ENCODE peak calls at places on chromosome 6, in six cellular contexts. One of them, this sample, is unnamed.

GRCh38 chr6:56760842-56761241 is 118.2 kb upstream of the DST start:
- DNase-seq in GM12878: no peak
- DNase-seq in SK-N-SH: no peak
- DNase-seq in A549: no peak
- DNase-seq in K562: no peak
- DNase-seq in HepG2: no peak
- DNase-seq in this sample: no peak

GRCh38 chr6:35354361-35355135 is 12.2 kb downstream of the PPARD start:
- DNase-seq in K562: no peak
- DNase-seq in GM12878: no peak
- DNase-seq in HepG2: no peak
- DNase-seq in A549: no peak
- DNase-seq in SK-N-SH: no peak
- DNase-seq in this sample: no peak

GRCh38 chr6:35487653-35488516 is 9.0 kb downstream of the TEAD3 start:
- DNase-seq in SK-N-SH: peak
- DNase-seq in A549: no peak
- DNase-seq in GM12878: no peak
- DNase-seq in HepG2: no peak
- DNase-seq in K562: no peak
- DNase-seq in this sample: no peak

GRCh38 chr6:159107451-159108260 is 61.5 kb upstream of the FNDC1 start:
- DNase-seq in K562: no peak
- DNase-seq in HepG2: no peak
- DNase-seq in A549: no peak
- DNase-seq in SK-N-SH: no peak
- DNase-seq in GM12878: no peak
- DNase-seq in this sample: no peak

GRCh38 chr6:5506575-5506974 is 245.3 kb downstream of the FARS2 start:
- DNase-seq in SK-N-SH: no peak
- DNase-seq in A549: no peak
- DNase-seq in HepG2: no peak
- DNase-seq in K562: no peak
- DNase-seq in GM12878: no peak
- DNase-seq in this sample: no peak

GRCh38 chr6:4805553-4806307 is 29.5 kb downstream of the CDYL start:
- DNase-seq in HepG2: peak
- DNase-seq in A549: peak
- DNase-seq in GM12878: no peak
- DNase-seq in SK-N-SH: peak
- DNase-seq in K562: no peak
- DNase-seq in this sample: no peak

GRCh38 chr6:30841644-30842504 is 42.4 kb upstream of the DDR1 start:
- DNase-seq in A549: no peak
- DNase-seq in HepG2: no peak
- DNase-seq in K562: no peak
- DNase-seq in SK-N-SH: no peak
- DNase-seq in GM12878: no peak
- DNase-seq in this sample: no peak

GRCh38 chr6:138421608-138422007 is 17.6 kb downstream of the HEBP2 start:
- DNase-seq in A549: no peak
- DNase-seq in GM12878: no peak
- DNase-seq in K562: no peak
- DNase-seq in SK-N-SH: no peak
- DNase-seq in HepG2: no peak
- DNase-seq in this sample: no peak

GRCh38 chr6:8664070-8664469 is 228.7 kb upstream of the SLC35B3 start:
- DNase-seq in K562: no peak
- DNase-seq in A549: no peak
- DNase-seq in GM12878: no peak
- DNase-seq in SK-N-SH: no peak
- DNase-seq in HepG2: no peak
- DNase-seq in this sample: no peak

GRCh38 chr6:14092861-14093789 is 24.4 kb upstream of the CD83 start:
- DNase-seq in SK-N-SH: no peak
- DNase-seq in HepG2: no peak
- DNase-seq in A549: no peak
- DNase-seq in K562: no peak
- DNase-seq in GM12878: no peak
- DNase-seq in this sample: no peak

GRCh38 chr6:152293404-152293803 is 343.8 kb downstream of the SYNE1 start:
- DNase-seq in GM12878: no peak
- DNase-seq in HepG2: no peak
- DNase-seq in K562: no peak
- DNase-seq in A549: no peak
- DNase-seq in SK-N-SH: peak
- DNase-seq in this sample: no peak
- TF ChIP-seq USF2 in GM12878: no peak
- TF ChIP-seq USF2 in HepG2: no peak
- TF ChIP-seq USF2 in K562: no peak
- TF ChIP-seq USF2 in A549: no peak
- TF ChIP-seq USF2 in SK-N-SH: no peak
- TF ChIP-seq USF2 in this sample: no peak

DNA sequence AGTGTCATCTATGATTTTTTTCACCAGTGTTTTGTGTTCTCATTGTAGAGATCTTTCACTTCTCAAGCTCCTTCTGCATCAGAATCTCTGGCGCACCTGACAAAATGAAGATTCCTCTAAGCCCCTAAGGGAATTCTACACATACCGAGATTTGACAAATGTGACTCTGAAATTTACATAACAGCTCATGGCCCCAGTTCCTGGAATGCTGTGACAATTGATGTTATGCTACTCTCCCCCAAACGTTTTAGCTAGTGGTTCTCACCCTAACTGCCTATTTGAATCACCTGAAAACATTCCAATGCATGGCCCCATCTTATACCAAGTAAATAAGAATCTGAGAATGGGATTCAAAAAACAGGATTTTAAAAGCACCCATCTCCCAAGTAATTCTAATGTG is 162.1 kb upstream of the FKBP1C start:
- DNase-seq in HepG2: no peak
- DNase-seq in SK-N-SH: no peak
- DNase-seq in A549: no peak
- DNase-seq in GM12878: no peak
- DNase-seq in K562: no peak
- DNase-seq in this sample: no peak
- TF ChIP-seq EP300 in HepG2: no peak
- TF ChIP-seq EP300 in SK-N-SH: no peak
- TF ChIP-seq EP300 in A549: no peak
- TF ChIP-seq EP300 in GM12878: no peak
- TF ChIP-seq EP300 in K562: no peak
- TF ChIP-seq EP300 in this sample: no peak

GRCh38 chr6:215335-216034 is 76.8 kb upstream of the DUSP22 start:
- DNase-seq in A549: no peak
- DNase-seq in GM12878: peak
- DNase-seq in SK-N-SH: no peak
- DNase-seq in HepG2: no peak
- DNase-seq in K562: no peak
- DNase-seq in this sample: no peak
- TF ChIP-seq USF2 in A549: no peak
- TF ChIP-seq USF2 in GM12878: no peak
- TF ChIP-seq USF2 in SK-N-SH: no peak
- TF ChIP-seq USF2 in HepG2: no peak
- TF ChIP-seq USF2 in K562: no peak
- TF ChIP-seq USF2 in this sample: no peak

GRCh38 chr6:16294371-16294770 is 56.0 kb downstream of the GMPR start:
- DNase-seq in K562: no peak
- DNase-seq in GM12878: no peak
- DNase-seq in SK-N-SH: no peak
- DNase-seq in A549: no peak
- DNase-seq in HepG2: no peak
- DNase-seq in this sample: no peak
- TF ChIP-seq EP300 in K562: no peak
- TF ChIP-seq EP300 in GM12878: no peak
- TF ChIP-seq EP300 in SK-N-SH: no peak
- TF ChIP-seq EP300 in A549: no peak
- TF ChIP-seq EP300 in HepG2: no peak
- TF ChIP-seq EP300 in this sample: no peak

GRCh38 chr6:108874470-108875160 is 26.4 kb downstream of the ARMC2 start:
- DNase-seq in SK-N-SH: no peak
- DNase-seq in A549: no peak
- DNase-seq in HepG2: no peak
- DNase-seq in GM12878: peak
- DNase-seq in K562: no peak
- DNase-seq in this sample: no peak
- TF ChIP-seq USF2 in SK-N-SH: no peak
- TF ChIP-seq USF2 in A549: no peak
- TF ChIP-seq USF2 in HepG2: no peak
- TF ChIP-seq USF2 in GM12878: no peak
- TF ChIP-seq USF2 in K562: no peak
- TF ChIP-seq USF2 in this sample: no peak

DNA sequence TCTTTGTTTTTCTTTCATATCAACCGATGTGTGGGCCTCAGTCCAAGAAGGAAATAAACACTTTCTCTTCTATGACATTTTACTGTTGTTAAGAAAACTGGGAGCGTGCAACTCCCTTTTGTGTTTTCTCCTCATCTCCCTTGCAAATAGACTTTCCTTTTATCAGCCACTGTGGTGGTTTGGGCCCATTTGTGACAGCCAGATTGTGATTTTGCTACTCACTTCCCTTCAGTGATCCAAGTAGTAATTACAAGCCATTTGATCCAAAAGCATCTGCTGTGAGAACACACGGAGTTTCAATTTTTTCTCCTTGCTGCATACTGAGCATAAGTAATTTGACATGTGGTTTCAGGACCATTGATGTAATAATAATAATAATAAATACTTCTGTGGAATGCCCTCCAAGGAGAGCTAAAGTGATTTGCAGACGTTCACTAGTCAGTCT is 92.0 kb upstream of the CLDN20 start:
- DNase-seq in GM12878: no peak
- DNase-seq in A549: no peak
- DNase-seq in K562: no peak
- DNase-seq in HepG2: no peak
- DNase-seq in SK-N-SH: no peak
- DNase-seq in this sample: no peak
- TF ChIP-seq EP300 in GM12878: no peak
- TF ChIP-seq EP300 in A549: no peak
- TF ChIP-seq EP300 in K562: no peak
- TF ChIP-seq EP300 in HepG2: no peak
- TF ChIP-seq EP300 in SK-N-SH: no peak
- TF ChIP-seq EP300 in this sample: no peak